ENCODE peak calls at places on chromosomes 4 and X, in eight cellular contexts. F is A673; N is heart left ventricle; S is lower lobe of right lung; Q is body of pancreas; B is tibial nerve; A is brain microvascular endothelial cell; Z is CD4-positive, alpha-beta memory T cell. U is an unnamed sample. For H3K36me3, the result is how much of the 10 kb centered on the place peaks cover.

GRCh38 chr4:100170986-100171385 is 19.3 kb downstream of the DDIT4L start:
- DNase-seq in F (no peak), N (no peak), S (no peak), Q (no peak), B (no peak), A (no peak), Z (no peak), U (no peak)

GRCh38 chr4:163542275-163542674 is 47.8 kb downstream of the TMA16 start:
- DNase-seq in F (no peak), N (no peak), S (no peak), Q (no peak), B (no peak), A (peak), Z (no peak), U (no peak)

GRCh38 chr4:179007758-179008157 is 1565.5 kb upstream of the AGA start:
- DNase-seq in F (no peak), N (no peak), S (no peak), Q (no peak), B (no peak), A (no peak), Z (no peak), U (no peak)

GRCh38 chr4:54449999-54450398 is 207.8 kb upstream of the KIT start:
- DNase-seq in F (no peak), N (no peak), S (no peak), Q (no peak), B (no peak), A (no peak), Z (no peak), U (no peak)

GRCh38 chrX:13087322-13088154 is 43.1 kb upstream of the FAM9C start:
- DNase-seq in F (peak), N (no peak), S (no peak), Q (no peak), B (no peak), A (peak), Z (peak), U (no peak)

GRCh38 chrX:74421181-74422028 is at the start of gene SLC16A2:
- DNase-seq in F (peak), N (peak), S (peak), Q (peak), B (peak), A (peak), Z (peak), U (peak)

GRCh38 chr4:33400504-33400903 is 2680.3 kb downstream of the PCDH7 start:
- DNase-seq in F (no peak), N (no peak), S (no peak), Q (no peak), B (no peak), A (no peak), Z (no peak), U (no peak)

GRCh38 chrX:38225093-38225492 is 4.4 kb upstream of the SRPX start:
- DNase-seq in F (no peak), N (no peak), S (no peak), Q (no peak), B (no peak), A (peak), Z (no peak), U (no peak)

GRCh38 chrX:27917713-27918500 is 63.3 kb downstream of the DCAF8L1 start:
- DNase-seq in F (no peak), N (no peak), S (no peak), Q (no peak), B (no peak), A (no peak), Z (no peak), U (no peak)

DNA sequence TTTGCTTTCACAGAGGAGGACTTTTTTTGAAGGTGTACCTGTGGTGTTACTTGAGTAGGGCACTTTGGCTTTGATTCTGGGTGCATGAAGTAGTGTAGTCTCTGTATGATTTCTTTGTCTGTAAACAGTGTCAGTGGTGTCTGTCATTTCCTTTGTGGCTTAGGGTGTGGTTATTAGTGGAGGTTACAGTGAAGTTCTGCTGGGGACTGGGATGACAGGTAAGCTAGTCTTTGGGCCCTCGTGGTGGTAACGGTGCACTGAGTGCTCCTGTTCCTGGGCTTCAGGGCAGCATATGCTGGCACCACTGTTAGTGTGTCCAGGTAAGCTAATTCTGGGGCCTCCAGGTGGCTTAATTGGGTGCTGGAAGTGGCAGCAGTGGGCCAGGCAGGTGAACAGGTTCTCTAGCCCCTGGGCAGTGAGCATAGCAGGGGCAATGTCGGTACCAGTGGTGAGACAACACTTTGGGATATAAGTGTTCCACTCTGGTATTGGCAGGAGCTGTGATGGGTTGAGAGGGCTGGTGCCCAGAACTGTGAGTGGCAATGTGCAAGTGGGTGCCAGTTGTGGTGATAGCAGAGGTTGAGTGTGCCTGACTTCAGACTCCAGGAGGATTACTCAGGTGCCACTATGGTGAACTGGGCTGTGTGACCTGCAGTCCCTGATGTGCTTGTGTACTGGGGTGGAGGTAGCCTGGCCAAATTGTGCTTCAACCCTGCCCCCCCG is 26.0 kb upstream of the VSIG1 start:
- DNase-seq in F (no peak), N (no peak), S (no peak), Q (no peak), B (no peak), A (no peak), Z (peak), U (no peak)
- H3K4me3 ChIP-seq in F (no peak), N (no peak), S (no peak), Q (no peak), B (no peak), A (no peak), Z (peak), U (no peak)

GRCh38 chr4:24799196-24799543 is 3.8 kb downstream of the SOD3 start:
- DNase-seq in F (no peak), N (no peak), S (no peak), Q (no peak), B (no peak), A (no peak), Z (no peak), U (no peak)
- H3K36me3 ChIP-seq in F (under half), N (under half), S (under half), Q (under half), B (under half), A (under half), Z (under half), U (under half)

GRCh38 chrX:9635805-9636204 is 129.8 kb downstream of the GPR143 start:
- DNase-seq in F (no peak), N (no peak), S (no peak), Q (no peak), B (no peak), A (no peak), Z (no peak), U (no peak)
- H3K4me3 ChIP-seq in F (no peak), N (no peak), S (no peak), Q (no peak), B (no peak), A (no peak), Z (no peak), U (no peak)

DNA sequence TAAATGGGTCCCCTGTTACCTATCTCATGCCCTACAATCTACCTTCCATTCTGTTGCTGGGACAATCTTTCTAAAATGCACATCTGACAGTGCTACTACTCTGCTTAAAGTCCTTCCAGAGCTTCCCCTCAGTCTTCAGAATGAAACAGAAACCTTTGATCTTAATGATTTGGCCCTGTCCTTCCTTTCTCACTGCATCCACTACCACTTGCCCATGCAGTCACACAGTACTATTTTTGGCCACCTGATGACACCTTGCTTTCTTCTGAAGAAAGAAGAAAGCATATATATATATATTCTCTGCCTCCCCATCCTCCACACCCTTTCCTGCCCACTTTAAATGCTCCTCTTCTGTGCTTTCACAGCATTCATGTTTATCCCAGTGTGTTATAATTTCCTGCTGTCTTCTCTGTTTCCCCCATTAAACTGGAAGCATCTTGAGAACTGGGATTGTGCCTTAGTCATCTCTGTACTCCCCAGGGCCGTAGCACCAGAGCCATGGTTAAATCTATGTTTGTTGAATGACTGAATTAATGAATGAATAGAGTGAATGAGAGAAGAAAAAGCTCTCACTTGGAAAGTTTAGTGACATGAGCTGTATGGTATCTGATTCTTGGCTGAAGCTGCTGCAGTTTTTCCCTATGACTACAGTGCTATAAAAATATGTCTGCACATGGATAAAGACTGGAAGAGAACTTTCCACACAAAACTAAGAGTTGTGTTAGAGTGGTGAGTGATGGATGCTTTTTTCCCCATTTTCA is 56.2 kb downstream of the RTL9 start:
- DNase-seq in F (no peak), N (no peak), S (no peak), Q (no peak), B (no peak), A (peak), Z (no peak), U (no peak)
- H3K36me3 ChIP-seq in F (under half), N (under half), S (under half), Q (under half), B (under half), A (under half), Z (under half), U (under half)

GRCh38 chrX:19514791-19515614 is at the start of gene MAP3K15:
- DNase-seq in F (peak), N (no peak), S (peak), Q (peak), B (no peak), A (no peak), Z (no peak), U (peak)
- H3K4me3 ChIP-seq in F (peak), N (peak), S (peak), Q (no peak), B (peak), A (peak), Z (no peak), U (no peak)

GRCh38 chr4:113350576-113350975 is 301.1 kb downstream of the ANK2 start:
- DNase-seq in F (no peak), N (no peak), S (no peak), Q (no peak), B (no peak), A (no peak), Z (no peak), U (no peak)
- H3K36me3 ChIP-seq in F (under half), N (under half), S (under half), Q (under half), B (under half), A (under half), Z (under half), U (under half)